ENCODE peak calls at places on chromosomes 7 and 10, in nine cellular contexts. F is testis; X is smooth muscle cell of the brain vasculature; L is activated gamma-delta T cell treated with anti-CD3 and anti-CD28 coated beads, Interleukin-2, amount 50 U/mL, for 16 hours; Y is cardiac septum; D is midbrain; K is prostate gland; N is GM20000; U is left ventricle myocardium inferior. M is an unnamed sample.

GRCh38 chr7:84629640-84630318 is 435.2 kb upstream of the SEMA3A start:
- DNase-seq in X (no peak), N (no peak), L (no peak), U (no peak), K (no peak), F (no peak), D (no peak), Y (no peak), M (no peak)

GRCh38 chr10:124354411-124355382 is 64.0 kb downstream of the OAT start:
- DNase-seq in U (peak; percentile 61), L (no peak), N (peak; percentile 54), X (peak; percentile 32), Y (peak; percentile 77), D (no peak), K (no peak), F (peak; percentile 71), M (peak; percentile 95)

GRCh38 chr10:69742928-69743602 is 58.6 kb upstream of the COL13A1 start:
- DNase-seq in N (no peak), K (no peak), X (no peak), Y (peak; percentile 74), U (no peak), L (no peak), F (peak; percentile 75), D (no peak), M (peak; percentile 54)

GRCh38 chr10:114650831-114651230 is 7.2 kb downstream of the ABLIM1 start:
- DNase-seq in D (no peak), X (no peak), N (no peak), Y (no peak), K (no peak), L (no peak), F (no peak), U (no peak), M (no peak)

GRCh38 chr7:106346678-106347217 is 62.0 kb upstream of the NAMPT start:
- DNase-seq in L (peak; percentile 38), U (no peak), N (peak; percentile 67), X (peak; percentile 15), K (no peak), F (no peak), D (no peak), Y (no peak), M (peak; percentile 85)

GRCh38 chr7:151088019-151088855 is 2.0 kb downstream of the AGAP3 start:
- DNase-seq in Y (no peak), U (no peak), F (no peak), L (no peak), X (no peak), K (no peak), D (no peak), N (no peak), M (no peak)

GRCh38 chr10:89351402-89352038 is 23.7 kb downstream of the IFIT3 start:
- DNase-seq in F (no peak), U (no peak), K (no peak), X (no peak), N (peak; percentile 58), Y (no peak), D (peak; percentile 45), L (no peak), M (no peak)

GRCh38 chr10:52729259-52730104 is 43.1 kb downstream of the MBL2 start:
- DNase-seq in Y (no peak), F (no peak), U (no peak), X (no peak), K (no peak), L (no peak), N (peak; percentile 36), D (peak; percentile 39), M (peak; percentile 54)

GRCh38 chr7:19853261-19853832 is 79.9 kb upstream of the TMEM196 start:
- DNase-seq in L (no peak), X (no peak), D (no peak), Y (no peak), U (no peak), F (no peak), K (no peak), N (no peak), M (no peak)

GRCh38 chr7:148979827-148980226 is 48.5 kb downstream of the PDIA4 start:
- DNase-seq in U (no peak), L (no peak), Y (no peak), D (no peak), X (no peak), N (no peak), F (no peak), K (no peak), M (no peak)

GRCh38 chr10:42491001-42491592 is 147.3 kb downstream of the ZNF33B start:
- DNase-seq in Y (no peak), U (no peak), N (no peak), K (no peak), L (no peak), X (no peak), F (no peak), D (no peak), M (no peak)

GRCh38 chr7:39926111-39926510 is 23.9 kb upstream of the CDK13 start:
- DNase-seq in D (no peak), L (no peak), U (no peak), F (no peak), Y (no peak), X (no peak), N (no peak), K (no peak), M (no peak)

GRCh38 chr10:104080762-104081161 is 4.9 kb downstream of the COL17A1 start:
- DNase-seq in D (peak; percentile 13), F (peak; percentile 46), L (no peak), X (no peak), Y (no peak), K (no peak), U (no peak), N (peak; percentile 34), M (peak; percentile 5)

GRCh38 chr7:37901890-37902524 is 14.6 kb downstream of the SFRP4 start:
- DNase-seq in Y (no peak), D (no peak), K (no peak), N (no peak), U (no peak), F (no peak), X (no peak), L (no peak), M (peak; percentile 18)

GRCh38 chr7:107089627-107090026 is 45.1 kb downstream of the PRKAR2B start:
- DNase-seq in F (no peak), K (no peak), Y (no peak), U (no peak), L (no peak), N (no peak), D (no peak), X (no peak), M (no peak)

GRCh38 chr7:19290936-19291335 is 145.7 kb upstream of the FERD3L start:
- DNase-seq in D (no peak), N (no peak), F (no peak), Y (no peak), U (no peak), X (no peak), K (no peak), L (no peak), M (peak; percentile 11)

GRCh38 chr10:90276894-90277447 is 575.6 kb downstream of the KIF20B start:
- DNase-seq in X (no peak), L (no peak), F (no peak), N (no peak), D (no peak), K (no peak), Y (no peak), U (no peak), M (no peak)

GRCh38 chr7:158586499-158587191 is 978 bp downstream of the PTPRN2 start:
- DNase-seq in U (no peak), D (no peak), Y (peak; percentile 49), N (no peak), K (no peak), L (no peak), X (no peak), F (no peak), M (no peak)

GRCh38 chr10:113493943-113494342 is 58.9 kb upstream of the HABP2 start:
- DNase-seq in N (no peak), Y (no peak), D (no peak), X (no peak), L (no peak), F (no peak), U (no peak), K (peak; percentile 50), M (no peak)

GRCh38 chr7:92833766-92834605 is 2.4 kb downstream of the CDK6 start:
- DNase-seq in Y (peak; percentile 90), D (peak; percentile 66), L (peak; percentile 44), X (no peak), F (peak; percentile 82), N (peak; percentile 82), U (peak; percentile 89), K (peak; percentile 81), M (peak; percentile 86)

GRCh38 chr10:109306698-109307097 is 616.6 kb downstream of the XPNPEP1 start:
- DNase-seq in F (no peak), U (no peak), Y (no peak), K (no peak), L (no peak), N (no peak), D (no peak), X (no peak), M (no peak)

GRCh38 chr7:116984917-116985316 is 31.6 kb downstream of the ST7 start:
- DNase-seq in Y (no peak), U (no peak), N (no peak), D (peak; percentile 31), X (no peak), F (no peak), K (no peak), L (no peak), M (peak; percentile 54)

GRCh38 chr10:52883996-52884871 is 111.7 kb upstream of the MBL2 start:
- DNase-seq in L (no peak), Y (no peak), X (no peak), U (no peak), D (peak; percentile 71), F (peak; percentile 56), N (peak; percentile 70), K (peak; percentile 42), M (peak; percentile 56)

GRCh38 chr10:102153093-102153620 is 968 bp downstream of the NOLC1 start:
- DNase-seq in Y (no peak), X (no peak), U (no peak), K (no peak), N (no peak), L (no peak), D (no peak), F (no peak), M (no peak)

GRCh38 chr10:66550351-66550750 is 375.5 kb upstream of the LRRTM3 start:
- DNase-seq in D (no peak), F (no peak), X (no peak), K (no peak), Y (no peak), N (no peak), L (no peak), U (no peak), M (no peak)

GRCh38 chr10:91406322-91406721 is 3.8 kb upstream of the HECTD2 start:
- DNase-seq in D (no peak), Y (no peak), N (no peak), F (no peak), K (no peak), X (no peak), U (no peak), L (no peak), M (no peak)

M was measured in A673.